ENCODE peak calls at places on chromosomes 11 and 22, in eight cellular contexts. I is GM23248; R is colonic mucosa; C is psoas muscle; E is cardiac muscle cell; F is CD4-positive, CD25-positive, alpha-beta regulatory T cell; T is uterus; Y is adrenal gland. B is an unnamed sample.

GRCh38 chr11:23679981-23680380 is 816.9 kb upstream of the LUZP2 start:
- DNase-seq in I (no peak), R (no peak), C (no peak), E (no peak), F (no peak), T (no peak), Y (no peak), B (no peak)

GRCh38 chr11:65616575-65617001 is 1.0 kb downstream of the PCNX3 start:
- DNase-seq in I (no peak), R (no peak), C (no peak), E (no peak), F (peak), T (no peak), Y (no peak), B (no peak)

GRCh38 chr22:37804886-37805857 is 2.6 kb upstream of the GCAT start:
- DNase-seq in I (peak), R (peak), C (peak), E (peak), F (peak), T (peak), Y (peak), B (peak)

GRCh38 chr22:26377170-26377825 is 51.8 kb upstream of the ASPHD2 start:
- DNase-seq in I (no peak), R (no peak), C (no peak), E (no peak), F (peak), T (no peak), Y (no peak), B (peak)

GRCh38 chr22:20039683-20040325 is 18.9 kb downstream of the TANGO2 start:
- DNase-seq in I (no peak), R (no peak), C (no peak), E (no peak), F (no peak), T (no peak), Y (no peak), B (no peak)

GRCh38 chr22:25747245-25747944 is 5.4 kb downstream of the MYO18B start:
- DNase-seq in I (peak), R (no peak), C (peak), E (no peak), F (no peak), T (peak), Y (peak), B (peak)

GRCh38 chr11:128421577-128421976 is 165.8 kb downstream of the ETS1 start:
- DNase-seq in I (peak), R (no peak), C (no peak), E (no peak), F (no peak), T (no peak), Y (no peak), B (peak)

GRCh38 chr11:129785383-129786111 is 30.1 kb upstream of the TMEM45B start:
- DNase-seq in I (peak), R (no peak), C (no peak), E (no peak), F (peak), T (no peak), Y (no peak), B (peak)

GRCh38 chr11:121467965-121468364 is 15.2 kb upstream of the SORL1-AS1 start:
- DNase-seq in I (peak), R (no peak), C (no peak), E (no peak), F (peak), T (peak), Y (no peak), B (no peak)

GRCh38 chr11:12120031-12121008 is 9.9 kb downstream of the MICAL2 start:
- DNase-seq in I (no peak), R (no peak), C (no peak), E (no peak), F (no peak), T (no peak), Y (no peak), B (peak)

GRCh38 chr22:28395520-28395919 is 284.1 kb downstream of the TTC28 start:
- DNase-seq in I (no peak), R (no peak), C (no peak), E (no peak), F (no peak), T (no peak), Y (no peak), B (no peak)

GRCh38 chr22:39994566-39995345 is at the start of gene FAM83F:
- DNase-seq in I (no peak), R (peak), C (no peak), E (no peak), F (peak), T (no peak), Y (no peak), B (no peak)

GRCh38 chr11:128324051-128324481 is 263.3 kb downstream of the ETS1 start:
- DNase-seq in I (no peak), R (no peak), C (no peak), E (no peak), F (no peak), T (no peak), Y (no peak), B (no peak)

GRCh38 chr22:23626286-23626975 is 5.7 kb downstream of the DRICH1 start:
- DNase-seq in I (peak), R (no peak), C (no peak), E (no peak), F (no peak), T (no peak), Y (no peak), B (no peak)

GRCh38 chr11:132220464-132220863 is 850.0 kb downstream of the NTM start:
- DNase-seq in I (peak), R (no peak), C (no peak), E (no peak), F (no peak), T (no peak), Y (no peak), B (peak)

GRCh38 chr11:952406-953385 is 27.0 kb downstream of the AP2A2 start:
- DNase-seq in I (peak), R (peak), C (no peak), E (peak), F (no peak), T (no peak), Y (no peak), B (peak)

GRCh38 chr11:119907122-119907933 is 178.3 kb upstream of the NECTIN1 start:
- DNase-seq in I (no peak), R (peak), C (no peak), E (no peak), F (no peak), T (no peak), Y (no peak), B (no peak)

GRCh38 chr22:40196628-40197027 is 18.9 kb downstream of the TNRC6B start:
- DNase-seq in I (peak), R (no peak), C (no peak), E (no peak), F (no peak), T (no peak), Y (peak), B (peak)

GRCh38 chr22:32564170-32565001 is 89.8 kb downstream of the FBXO7 start:
- DNase-seq in I (peak), R (no peak), C (peak), E (no peak), F (no peak), T (no peak), Y (peak), B (peak)

GRCh38 chr11:3738241-3738640 is 59.1 kb downstream of the NUP98 start:
- DNase-seq in I (peak), R (no peak), C (no peak), E (no peak), F (no peak), T (no peak), Y (no peak), B (peak)

GRCh38 chr22:40250608-40251007 is 72.9 kb downstream of the TNRC6B start:
- DNase-seq in I (no peak), R (no peak), C (no peak), E (no peak), F (no peak), T (no peak), Y (no peak), B (no peak)

GRCh38 chr22:23281406-23282088 is 101.2 kb downstream of the BCR start:
- DNase-seq in I (peak), R (peak), C (peak), E (peak), F (peak), T (peak), Y (peak), B (peak)

GRCh38 chr11:27977527-27977926 is 130.4 kb downstream of the KIF18A start:
- DNase-seq in I (no peak), R (no peak), C (no peak), E (no peak), F (no peak), T (no peak), Y (no peak), B (no peak)

GRCh38 chr11:437228-437870 is 4.5 kb downstream of the ANO9 start:
- DNase-seq in I (no peak), R (no peak), C (no peak), E (no peak), F (no peak), T (no peak), Y (no peak), B (no peak)

GRCh38 chr11:64204464-64204989 is 2.0 kb upstream of the FERMT3 start:
- DNase-seq in I (peak), R (peak), C (peak), E (peak), F (peak), T (peak), Y (peak), B (peak)

GRCh38 chr11:128686745-128687177 is 7.1 kb upstream of the FLI1 start:
- DNase-seq in I (peak), R (no peak), C (peak), E (peak), F (peak), T (peak), Y (no peak), B (peak)

GRCh38 chr22:36790648-36791047 is 14.7 kb upstream of the IFT27 start:
- DNase-seq in I (no peak), R (no peak), C (no peak), E (no peak), F (peak), T (no peak), Y (no peak), B (no peak)

GRCh38 chr11:67033661-67034166 is 10.8 kb downstream of the SYT12 start:
- DNase-seq in I (peak), R (no peak), C (no peak), E (no peak), F (no peak), T (peak), Y (peak), B (peak)

GRCh38 chr11:43214471-43214870 is 97.3 kb upstream of the API5 start:
- DNase-seq in I (no peak), R (no peak), C (no peak), E (no peak), F (no peak), T (no peak), Y (no peak), B (no peak)

GRCh38 chr11:14642873-14643696 is 519 bp upstream of the PDE3B start:
- DNase-seq in I (no peak), R (no peak), C (no peak), E (no peak), F (peak), T (no peak), Y (no peak), B (no peak)

GRCh38 chr11:6443269-6444003 is 2.6 kb upstream of the HPX start:
- DNase-seq in I (peak), R (peak), C (peak), E (peak), F (peak), T (peak), Y (peak), B (peak)

GRCh38 chr22:25334091-25334490 is 114.7 kb downstream of the CRYBB2 start:
- DNase-seq in I (peak), R (peak), C (peak), E (peak), F (peak), T (no peak), Y (peak), B (peak)

GRCh38 chr11:115238802-115239201 is 265.4 kb downstream of the CADM1 start:
- DNase-seq in I (no peak), R (no peak), C (no peak), E (no peak), F (no peak), T (no peak), Y (no peak), B (no peak)

GRCh38 chr22:19998991-19999820 is 17.4 kb downstream of the ARVCF start:
- DNase-seq in I (no peak), R (no peak), C (peak), E (no peak), F (no peak), T (no peak), Y (no peak), B (no peak)

GRCh38 chr11:44716256-44716655 is 10.5 kb upstream of the TSPAN18 start:
- DNase-seq in I (no peak), R (no peak), C (no peak), E (no peak), F (no peak), T (no peak), Y (peak), B (no peak)

GRCh38 chr11:45089251-45089650 is 57.2 kb upstream of the PRDM11 start:
- DNase-seq in I (peak), R (peak), C (peak), E (no peak), F (no peak), T (peak), Y (peak), B (peak)

GRCh38 chr22:24965822-24966626 is 13.5 kb downstream of the KIAA1671 start:
- DNase-seq in I (no peak), R (peak), C (peak), E (no peak), F (no peak), T (no peak), Y (peak), B (no peak)

GRCh38 chr22:49724893-49725489 is 102.7 kb downstream of the BRD1 start:
- DNase-seq in I (peak), R (peak), C (peak), E (peak), F (peak), T (peak), Y (peak), B (peak)

GRCh38 chr22:49724030-49724892 is 103.4 kb downstream of the BRD1 start:
- DNase-seq in I (no peak), R (no peak), C (no peak), E (no peak), F (peak), T (no peak), Y (peak), B (no peak)

GRCh38 chr22:49726701-49727101 is 101.0 kb downstream of the BRD1 start:
- DNase-seq in I (no peak), R (no peak), C (no peak), E (no peak), F (no peak), T (no peak), Y (no peak), B (no peak)

GRCh38 chr22:49726022-49726681 is 101.5 kb downstream of the BRD1 start:
- DNase-seq in I (no peak), R (no peak), C (no peak), E (no peak), F (no peak), T (no peak), Y (peak), B (no peak)

DNA sequence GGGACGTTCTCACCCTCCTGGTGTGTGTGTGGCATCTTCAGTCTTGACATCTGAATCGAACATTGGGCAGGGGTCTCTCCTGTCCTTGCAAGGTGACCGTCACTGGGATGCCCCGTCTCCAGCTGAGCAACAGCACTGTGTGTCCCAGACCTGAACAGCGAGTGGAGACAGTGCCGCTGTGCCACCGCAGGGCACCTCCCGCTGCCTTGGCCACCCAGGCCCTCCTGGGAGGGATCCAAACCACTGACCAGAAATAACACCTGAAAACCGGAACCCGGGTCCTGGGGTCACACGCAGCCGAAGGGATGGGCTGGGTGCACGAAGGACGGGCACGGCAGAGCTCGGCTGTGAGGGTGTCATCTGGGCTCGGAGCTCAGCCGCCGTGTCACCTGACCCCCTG is 102.2 kb downstream of the BRD1 start:
- DNase-seq in I (no peak), R (no peak), C (no peak), E (no peak), F (no peak), T (no peak), Y (peak), B (no peak)
- H3K4me3 ChIP-seq in I (no peak), R (no peak), C (no peak), E (no peak), F (no peak), T (no peak), Y (no peak), B (no peak)

GRCh38 chr11:47187723-47188122 is 1.5 kb upstream of the PACSIN3 start:
- DNase-seq in I (no peak), R (no peak), C (no peak), E (peak), F (no peak), T (no peak), Y (no peak), B (no peak)
- H3K4me3 ChIP-seq in I (peak), R (no peak), C (peak), E (peak), F (no peak), T (peak), Y (no peak), B (peak)

DNA sequence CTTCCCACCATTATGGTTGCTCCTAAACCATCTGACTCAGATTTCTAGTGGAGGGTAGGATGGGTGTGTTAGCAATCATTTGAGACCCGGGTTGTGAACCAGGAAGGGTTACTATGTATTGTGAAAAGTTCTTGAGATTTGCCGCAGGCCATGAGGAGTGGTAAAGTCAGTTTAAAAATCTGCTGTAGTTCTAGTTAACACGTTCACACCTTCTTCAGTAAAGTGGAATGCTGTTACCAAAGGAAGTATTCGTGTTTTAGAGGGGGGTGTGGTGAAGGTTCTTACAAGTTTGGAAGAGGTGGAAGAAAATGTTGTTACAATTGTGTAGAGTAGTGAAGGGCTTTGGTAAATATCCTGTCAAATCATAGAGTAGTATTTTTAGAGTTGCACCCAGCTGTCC is 2.6 kb downstream of the MTMR3 start:
- DNase-seq in I (no peak), R (no peak), C (no peak), E (peak), F (no peak), T (no peak), Y (no peak), B (no peak)
- H3K4me3 ChIP-seq in I (no peak), R (no peak), C (peak), E (no peak), F (peak), T (no peak), Y (no peak), B (no peak)

DNA sequence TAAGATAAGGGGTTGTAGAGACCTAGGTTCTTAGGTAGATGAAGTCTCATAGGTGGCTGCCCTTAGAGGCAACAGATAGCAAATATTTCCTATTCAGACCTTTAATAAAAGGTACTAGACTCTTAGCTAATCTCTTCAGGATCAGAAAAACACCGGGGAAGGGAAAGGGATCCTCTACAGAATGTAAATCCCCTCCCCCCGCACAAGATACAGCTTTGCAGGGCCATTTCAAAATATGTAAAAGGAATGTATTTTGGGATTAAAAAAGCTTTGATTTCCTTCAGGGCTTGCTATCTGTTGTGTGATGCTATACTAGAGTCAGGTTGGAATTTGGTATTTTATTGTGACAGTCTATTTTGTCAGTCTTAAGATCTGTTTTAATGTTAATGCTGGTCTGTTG is 113.2 kb downstream of the SWAP70 start:
- DNase-seq in I (no peak), R (no peak), C (no peak), E (no peak), F (no peak), T (no peak), Y (no peak), B (no peak)
- H3K4me3 ChIP-seq in I (no peak), R (no peak), C (no peak), E (peak), F (no peak), T (no peak), Y (no peak), B (no peak)

GRCh38 chr11:75428989-75429640 is 3.9 kb downstream of the KLHL35 start:
- DNase-seq in I (no peak), R (no peak), C (peak), E (no peak), F (no peak), T (no peak), Y (no peak), B (no peak)
- H3K4me3 ChIP-seq in I (peak), R (no peak), C (peak), E (no peak), F (no peak), T (no peak), Y (no peak), B (no peak)

DNA sequence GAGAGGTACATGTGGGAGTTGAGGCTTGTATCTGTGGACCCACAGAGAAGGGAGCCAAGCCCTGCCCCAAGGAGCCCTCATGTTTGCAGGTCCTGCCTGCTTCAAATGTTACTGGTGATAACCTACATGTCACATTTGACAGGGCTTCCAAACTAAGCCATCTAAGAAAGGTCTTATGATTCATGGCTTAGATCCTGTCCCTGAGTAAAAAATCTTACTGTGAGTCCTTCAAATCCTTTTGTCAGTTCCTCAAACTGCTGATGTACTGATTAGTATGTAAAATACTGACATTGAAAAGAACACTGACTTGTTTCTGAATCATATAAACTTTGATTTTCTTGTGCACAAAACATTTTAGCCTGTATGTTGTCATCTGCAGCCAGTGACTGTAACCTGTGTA is 1.0 kb upstream of the PANX1 start:
- DNase-seq in I (no peak), R (no peak), C (no peak), E (no peak), F (no peak), T (no peak), Y (no peak), B (no peak)
- H3K4me3 ChIP-seq in I (peak), R (peak), C (no peak), E (peak), F (peak), T (peak), Y (no peak), B (peak)

DNA sequence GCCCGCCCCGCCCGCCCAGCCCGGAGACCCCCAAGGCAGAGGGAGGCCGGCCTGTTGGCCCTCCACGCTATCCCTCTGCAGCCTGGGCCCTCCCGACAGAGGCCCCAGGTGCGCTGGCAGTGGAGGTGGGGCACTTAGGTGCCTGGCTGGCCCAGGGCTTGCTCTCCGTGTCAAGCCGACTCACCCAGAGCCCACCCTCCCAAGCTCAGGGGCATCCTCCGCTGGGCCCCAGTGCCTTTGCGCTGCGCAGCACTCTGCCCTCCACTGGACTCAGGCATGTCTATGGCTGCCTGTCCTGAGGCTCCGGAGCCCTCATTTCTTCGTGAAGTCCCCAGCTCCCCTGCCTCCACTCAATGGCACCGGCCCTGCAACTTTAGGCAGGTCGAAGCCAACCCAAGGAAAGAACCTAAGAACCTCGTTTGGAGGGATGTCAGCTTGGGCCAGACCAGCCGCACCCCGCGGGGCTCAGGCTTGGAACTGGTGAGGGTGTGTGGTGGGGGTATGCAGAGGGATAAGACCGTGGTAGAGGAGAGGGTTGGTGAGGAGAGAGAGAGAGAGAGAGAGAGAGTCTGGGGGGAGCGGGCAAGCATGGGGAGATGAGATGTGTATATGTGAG is 6.1 kb downstream of the SMIM45 start:
- DNase-seq in I (no peak), R (no peak), C (no peak), E (no peak), F (no peak), T (no peak), Y (no peak), B (no peak)
- H3K4me3 ChIP-seq in I (no peak), R (peak), C (peak), E (no peak), F (no peak), T (no peak), Y (no peak), B (no peak)

B was measured in fibroblast of pulmonary artery.